ENCODE peak calls at places on chromosomes 6 and 20, in seven cellular contexts. S is heart left ventricle; C is H7; E is fibroblast of lung; U is ovary; J is CD8-positive, alpha-beta T cell; G is H9. T is an unnamed sample. For H3K27me3, the result is how much of the 10 kb centered on the place peaks cover.

GRCh38 chr6:62516287-62517152 is 230.5 kb upstream of the KHDRBS2 start:
- DNase-seq in S (no peak), G (peak), J (no peak), U (no peak), E (no peak), C (peak), T (no peak)

GRCh38 chr6:111483736-111484654 is 977 bp upstream of the REV3L start:
- DNase-seq in C (peak), G (peak), U (peak), J (peak), E (peak), S (peak), T (peak)

GRCh38 chr20:49381558-49382493 is 100.6 kb downstream of the KCNB1 start:
- DNase-seq in G (no peak), J (no peak), U (peak), C (no peak), S (peak), E (peak), T (no peak)

GRCh38 chr6:45991189-45991588 is 24.5 kb downstream of the CLIC5 start:
- DNase-seq in S (no peak), E (no peak), U (no peak), C (peak), J (no peak), G (peak), T (no peak)

GRCh38 chr6:111342913-111343312 is 140.1 kb downstream of the REV3L start:
- DNase-seq in J (no peak), C (no peak), S (no peak), U (no peak), G (no peak), E (peak), T (no peak)

GRCh38 chr20:1263853-1264252 is 2.2 kb upstream of the SNPH start:
- DNase-seq in G (no peak), E (peak), C (no peak), J (no peak), U (no peak), S (no peak), T (no peak)

GRCh38 chr6:41748542-41748941 is 1.3 kb upstream of the PGC start:
- DNase-seq in J (no peak), S (no peak), G (no peak), U (no peak), C (no peak), E (no peak), T (no peak)

GRCh38 chr6:84408028-84408427 is 180.6 kb upstream of the CEP162 start:
- DNase-seq in S (no peak), C (no peak), U (no peak), G (no peak), J (no peak), E (no peak), T (no peak)

GRCh38 chr6:32194825-32195651 is 2.6 kb upstream of the GPSM3 start:
- DNase-seq in G (peak), S (peak), U (peak), E (peak), J (no peak), C (no peak), T (no peak)

GRCh38 chr6:144264270-144265060 is 20.7 kb upstream of the UTRN start:
- DNase-seq in U (peak), S (peak), J (no peak), E (peak), G (peak), C (no peak), T (no peak)

GRCh38 chr20:45630366-45630765 is 718 bp downstream of the WFDC9 start:
- DNase-seq in C (no peak), J (no peak), U (no peak), S (no peak), E (peak), G (no peak), T (no peak)

GRCh38 chr20:841568-842546 is 8.3 kb downstream of the FAM110A start:
- DNase-seq in S (peak), J (no peak), U (no peak), E (no peak), C (peak), G (peak), T (no peak)

GRCh38 chr6:150456466-150456865 is 87.7 kb downstream of the IYD start:
- DNase-seq in G (no peak), U (no peak), J (no peak), S (no peak), C (no peak), E (no peak), T (no peak)

GRCh38 chr6:135274561-135275293 is 93.6 kb downstream of the MYB start:
- DNase-seq in S (no peak), C (no peak), J (no peak), G (no peak), E (peak), U (no peak), T (no peak)

GRCh38 chr20:51456511-51457280 is 85.8 kb downstream of the NFATC2 start:
- DNase-seq in S (peak), G (peak), J (no peak), U (peak), C (peak), E (peak), T (no peak)

GRCh38 chr6:150202404-150202803 is 59.6 kb downstream of the PPP1R14C start:
- DNase-seq in J (no peak), C (no peak), E (peak), U (no peak), S (peak), G (no peak), T (no peak)

GRCh38 chr20:16966276-16966880 is 218.2 kb downstream of the OTOR start:
- DNase-seq in U (no peak), G (no peak), C (no peak), E (no peak), S (no peak), J (no peak), T (no peak)

DNA sequence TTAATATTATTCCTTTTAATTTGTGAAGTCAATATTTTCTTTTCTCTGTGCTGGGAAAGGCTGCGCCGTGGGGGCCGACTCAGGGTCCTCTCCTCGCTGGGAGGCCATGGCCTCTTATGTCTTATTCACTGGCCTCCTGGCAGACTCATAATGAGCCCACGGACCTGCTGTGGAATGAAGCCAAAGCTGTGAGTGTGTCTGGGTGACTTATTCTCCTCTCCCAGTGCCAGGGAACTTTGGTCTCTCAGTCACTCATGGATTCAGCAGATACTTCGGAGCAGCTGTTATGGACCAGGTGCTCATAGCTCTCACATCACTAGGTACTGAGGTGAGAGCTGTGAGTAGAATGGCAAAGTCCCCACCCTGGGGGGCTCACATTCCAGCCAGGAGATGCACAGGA is 297.6 kb downstream of the CDH26 start:
- DNase-seq in E (peak), U (no peak), J (no peak), G (no peak), S (no peak), C (no peak), T (no peak)
- H3K27me3 ChIP-seq in E (under half), U (under half), J (under half), G (under half), S (under half), C (under half), T (under half)

GRCh38 chr6:24847402-24847801 is 48.7 kb upstream of the ARMH2 start:
- DNase-seq in C (no peak), U (no peak), G (no peak), J (no peak), E (no peak), S (no peak), T (no peak)
- H3K27me3 ChIP-seq in C (under half), U (under half), G (under half), J (under half), E (under half), S (under half), T (under half)

GRCh38 chr6:166309977-166310376 is 1.8 kb upstream of the PRR18 start:
- DNase-seq in U (no peak), J (no peak), E (no peak), C (no peak), G (no peak), S (no peak), T (no peak)

GRCh38 chr6:166312832-166313231 is 4.6 kb upstream of the PRR18 start:
- DNase-seq in S (no peak), J (no peak), G (no peak), U (no peak), C (no peak), E (no peak), T (no peak)

GRCh38 chr6:166307981-166308768 is at the start of gene PRR18:
- DNase-seq in U (no peak), S (no peak), J (no peak), E (no peak), C (peak), G (peak), T (peak)

GRCh38 chr6:166308769-166309589 is 787 bp upstream of the PRR18 start:
- DNase-seq in U (no peak), G (no peak), E (no peak), S (no peak), J (no peak), C (no peak), T (no peak)

DNA sequence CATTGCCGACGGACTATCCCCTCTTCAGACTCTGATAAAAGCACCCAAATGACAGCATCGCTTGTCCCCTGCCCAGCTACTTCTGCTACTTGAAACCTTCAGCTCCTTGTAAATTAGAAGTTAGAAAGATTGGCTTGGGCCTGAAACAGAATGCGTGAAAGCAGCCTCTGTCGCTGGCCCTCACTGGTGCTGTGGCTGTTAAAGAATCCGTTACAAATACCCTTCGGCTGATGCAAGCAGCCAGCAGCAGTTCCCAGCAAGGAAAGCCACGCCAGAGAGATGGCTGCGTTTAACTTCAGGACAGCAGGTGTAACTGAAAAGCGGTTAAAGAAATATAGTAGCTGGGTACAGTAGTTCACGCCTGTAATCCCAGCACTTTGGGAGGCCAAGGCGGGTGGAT is 2.4 kb upstream of the PRR18 start:
- DNase-seq in S (no peak), J (no peak), U (no peak), E (no peak), C (no peak), G (no peak), T (no peak)
- H3K27me3 ChIP-seq in S (under half), J (under half), U (under half), E (under half), C (under half), G (under half), T (under half)

DNA sequence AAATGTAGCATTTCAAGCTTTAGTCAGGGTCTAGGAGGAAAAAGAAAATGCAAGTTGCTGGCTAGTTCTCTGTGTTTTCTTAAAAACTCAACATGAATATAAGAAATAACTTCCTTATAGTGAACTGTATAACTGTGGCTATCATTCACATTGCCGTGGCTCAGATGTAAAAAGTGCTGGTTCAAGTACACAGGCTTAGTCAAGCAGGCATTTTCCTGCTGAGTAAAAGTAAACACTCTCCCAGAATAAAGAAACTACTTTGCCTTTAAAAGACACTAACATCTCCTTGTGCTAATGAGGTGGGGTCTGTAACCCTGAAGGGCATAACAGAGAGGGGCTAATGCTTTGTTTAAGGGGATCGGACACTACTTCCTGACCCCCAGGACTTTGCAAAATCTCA is 3.3 kb downstream of the ATP5F1E start:
- DNase-seq in J (no peak), G (no peak), U (no peak), E (no peak), C (no peak), S (no peak), T (no peak)
- H3K27me3 ChIP-seq in J (under half), G (under half), U (under half), E (under half), C (under half), S (under half), T (under half)

T was measured in GM06990.